ENCODE peak calls at places on chromosome 4, in ten cellular contexts. One of them, this sample, is unnamed.

GRCh38 chr4:112895785-112896184 is 153.7 kb upstream of the ANK2 start:
- DNase-seq in caudate nucleus: peak; percentile 59
- DNase-seq in cardiac muscle cell: no peak
- DNase-seq in IMR-90: no peak
- DNase-seq in right atrium auricular region: no peak
- DNase-seq in stomach: no peak
- DNase-seq in ascending aorta: no peak
- DNase-seq in GM23248: peak; percentile 59
- DNase-seq in brain microvascular endothelial cell: no peak
- DNase-seq in spleen: no peak
- DNase-seq in this sample: no peak

GRCh38 chr4:89254847-89255246 is 52.8 kb downstream of the GPRIN3 start:
- DNase-seq in caudate nucleus: no peak
- DNase-seq in cardiac muscle cell: peak; percentile 41
- DNase-seq in IMR-90: peak; percentile 7
- DNase-seq in right atrium auricular region: no peak
- DNase-seq in stomach: peak; percentile 40
- DNase-seq in ascending aorta: no peak
- DNase-seq in GM23248: peak; percentile 57
- DNase-seq in brain microvascular endothelial cell: no peak
- DNase-seq in spleen: no peak
- DNase-seq in this sample: no peak

GRCh38 chr4:100431416-100431815 is 86.4 kb downstream of the EMCN start:
- DNase-seq in caudate nucleus: no peak
- DNase-seq in cardiac muscle cell: no peak
- DNase-seq in IMR-90: no peak
- DNase-seq in right atrium auricular region: no peak
- DNase-seq in stomach: no peak
- DNase-seq in ascending aorta: no peak
- DNase-seq in GM23248: no peak
- DNase-seq in brain microvascular endothelial cell: no peak
- DNase-seq in spleen: no peak
- DNase-seq in this sample: no peak

GRCh38 chr4:29717658-29718057 is 1002.5 kb upstream of the PCDH7 start:
- DNase-seq in caudate nucleus: no peak
- DNase-seq in cardiac muscle cell: no peak
- DNase-seq in IMR-90: peak; percentile 23
- DNase-seq in right atrium auricular region: no peak
- DNase-seq in stomach: no peak
- DNase-seq in ascending aorta: no peak
- DNase-seq in GM23248: no peak
- DNase-seq in brain microvascular endothelial cell: no peak
- DNase-seq in spleen: no peak
- DNase-seq in this sample: no peak

GRCh38 chr4:24831637-24832036 is 36.3 kb downstream of the SOD3 start:
- DNase-seq in caudate nucleus: no peak
- DNase-seq in cardiac muscle cell: no peak
- DNase-seq in IMR-90: no peak
- DNase-seq in right atrium auricular region: no peak
- DNase-seq in stomach: no peak
- DNase-seq in ascending aorta: no peak
- DNase-seq in GM23248: no peak
- DNase-seq in brain microvascular endothelial cell: no peak
- DNase-seq in spleen: no peak
- DNase-seq in this sample: no peak

GRCh38 chr4:38188631-38189101 is 228.5 kb downstream of the PTTG2 start:
- DNase-seq in caudate nucleus: no peak
- DNase-seq in cardiac muscle cell: no peak
- DNase-seq in IMR-90: no peak
- DNase-seq in right atrium auricular region: no peak
- DNase-seq in stomach: peak; percentile 64
- DNase-seq in ascending aorta: no peak
- DNase-seq in GM23248: peak; percentile 29
- DNase-seq in brain microvascular endothelial cell: no peak
- DNase-seq in spleen: no peak
- DNase-seq in this sample: no peak

GRCh38 chr4:59161249-59161648 is 2038.9 kb upstream of the ADGRL3 start:
- DNase-seq in caudate nucleus: no peak
- DNase-seq in cardiac muscle cell: no peak
- DNase-seq in IMR-90: no peak
- DNase-seq in right atrium auricular region: no peak
- DNase-seq in stomach: no peak
- DNase-seq in ascending aorta: no peak
- DNase-seq in GM23248: no peak
- DNase-seq in brain microvascular endothelial cell: no peak
- DNase-seq in spleen: no peak
- DNase-seq in this sample: no peak

GRCh38 chr4:186074189-186074588 is 5.2 kb downstream of the TLR3 start:
- DNase-seq in caudate nucleus: no peak
- DNase-seq in cardiac muscle cell: peak; percentile 32
- DNase-seq in IMR-90: no peak
- DNase-seq in right atrium auricular region: no peak
- DNase-seq in stomach: no peak
- DNase-seq in ascending aorta: no peak
- DNase-seq in GM23248: no peak
- DNase-seq in brain microvascular endothelial cell: no peak
- DNase-seq in spleen: peak; percentile 73
- DNase-seq in this sample: no peak

GRCh38 chr4:26887143-26887542 is 26.5 kb downstream of the STIM2 start:
- DNase-seq in caudate nucleus: no peak
- DNase-seq in cardiac muscle cell: no peak
- DNase-seq in IMR-90: no peak
- DNase-seq in right atrium auricular region: no peak
- DNase-seq in stomach: no peak
- DNase-seq in ascending aorta: no peak
- DNase-seq in GM23248: no peak
- DNase-seq in brain microvascular endothelial cell: no peak
- DNase-seq in spleen: no peak
- DNase-seq in this sample: no peak

GRCh38 chr4:10163296-10163695 is 46.7 kb upstream of the WDR1 start:
- DNase-seq in caudate nucleus: no peak
- DNase-seq in cardiac muscle cell: no peak
- DNase-seq in IMR-90: no peak
- DNase-seq in right atrium auricular region: no peak
- DNase-seq in stomach: no peak
- DNase-seq in ascending aorta: no peak
- DNase-seq in GM23248: no peak
- DNase-seq in brain microvascular endothelial cell: no peak
- DNase-seq in spleen: no peak
- DNase-seq in this sample: no peak

GRCh38 chr4:24664956-24665355 is 80.6 kb upstream of the DHX15 start:
- DNase-seq in caudate nucleus: peak; percentile 78
- DNase-seq in cardiac muscle cell: no peak
- DNase-seq in IMR-90: peak; percentile 55
- DNase-seq in right atrium auricular region: no peak
- DNase-seq in stomach: no peak
- DNase-seq in ascending aorta: no peak
- DNase-seq in GM23248: peak; percentile 56
- DNase-seq in brain microvascular endothelial cell: no peak
- DNase-seq in spleen: no peak
- DNase-seq in this sample: peak; percentile 61

GRCh38 chr4:187124311-187124710 is 400.7 kb upstream of the FAT1 start:
- DNase-seq in caudate nucleus: no peak
- DNase-seq in cardiac muscle cell: no peak
- DNase-seq in IMR-90: no peak
- DNase-seq in right atrium auricular region: no peak
- DNase-seq in stomach: no peak
- DNase-seq in ascending aorta: no peak
- DNase-seq in GM23248: no peak
- DNase-seq in brain microvascular endothelial cell: no peak
- DNase-seq in spleen: no peak
- DNase-seq in this sample: no peak

GRCh38 chr4:119025916-119026661 is 109.5 kb upstream of the MYOZ2 start:
- DNase-seq in caudate nucleus: no peak
- DNase-seq in cardiac muscle cell: no peak
- DNase-seq in IMR-90: peak; percentile 93
- DNase-seq in right atrium auricular region: peak; percentile 78
- DNase-seq in stomach: no peak
- DNase-seq in ascending aorta: peak; percentile 87
- DNase-seq in GM23248: peak; percentile 91
- DNase-seq in brain microvascular endothelial cell: peak; percentile 78
- DNase-seq in spleen: no peak
- DNase-seq in this sample: no peak

GRCh38 chr4:135418353-135418752 is 1216.8 kb upstream of the PABPC4L start:
- DNase-seq in caudate nucleus: no peak
- DNase-seq in cardiac muscle cell: no peak
- DNase-seq in IMR-90: peak; percentile 29
- DNase-seq in right atrium auricular region: no peak
- DNase-seq in stomach: no peak
- DNase-seq in ascending aorta: no peak
- DNase-seq in GM23248: no peak
- DNase-seq in brain microvascular endothelial cell: peak; percentile 8
- DNase-seq in spleen: no peak
- DNase-seq in this sample: no peak

GRCh38 chr4:164551713-164552040 is 202.3 kb upstream of the SMIM31 start:
- DNase-seq in caudate nucleus: no peak
- DNase-seq in cardiac muscle cell: no peak
- DNase-seq in IMR-90: no peak
- DNase-seq in right atrium auricular region: no peak
- DNase-seq in stomach: no peak
- DNase-seq in ascending aorta: no peak
- DNase-seq in GM23248: no peak
- DNase-seq in brain microvascular endothelial cell: no peak
- DNase-seq in spleen: no peak
- DNase-seq in this sample: no peak

DNA sequence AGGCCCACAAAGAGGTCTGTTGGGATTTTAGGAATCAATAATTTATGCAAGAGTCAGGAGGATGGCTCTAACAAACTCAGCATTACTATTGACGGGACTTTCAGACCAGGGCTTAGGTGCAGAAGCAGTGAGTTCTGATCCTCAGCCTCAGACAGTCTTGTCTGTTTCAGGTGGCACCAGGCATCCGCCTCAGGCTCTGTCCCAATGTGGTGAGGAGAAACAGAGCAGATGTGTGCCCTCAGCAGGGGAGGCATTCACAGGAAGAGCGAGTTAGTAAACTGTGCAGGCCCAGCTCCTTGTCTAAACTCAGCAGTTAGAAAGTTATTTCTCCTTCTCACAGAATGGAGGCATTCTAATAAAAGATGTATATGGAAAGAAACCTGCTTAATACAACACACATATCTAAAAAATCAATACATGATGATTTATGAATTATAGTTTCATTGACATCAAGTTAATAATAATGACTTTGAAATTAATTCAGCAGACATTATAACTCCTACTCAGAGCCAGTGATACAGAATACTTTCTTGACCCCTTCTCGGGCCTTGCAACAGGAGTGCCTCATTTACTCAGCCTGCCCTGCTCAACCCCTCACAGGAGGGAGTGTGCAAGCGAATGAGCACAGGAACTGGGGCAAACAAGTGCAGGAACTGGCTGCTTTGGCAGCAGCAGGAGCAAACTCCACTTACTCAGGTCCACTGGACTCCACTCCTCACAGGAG is 202.8 kb upstream of the SMIM31 start:
- DNase-seq in caudate nucleus: no peak
- DNase-seq in cardiac muscle cell: no peak
- DNase-seq in IMR-90: no peak
- DNase-seq in right atrium auricular region: no peak
- DNase-seq in stomach: no peak
- DNase-seq in ascending aorta: no peak
- DNase-seq in GM23248: no peak
- DNase-seq in brain microvascular endothelial cell: no peak
- DNase-seq in spleen: no peak
- DNase-seq in this sample: no peak
- H3K27ac ChIP-seq in caudate nucleus: no peak overlapping the region
- H3K27ac ChIP-seq in cardiac muscle cell: no peak overlapping the region
- H3K27ac ChIP-seq in IMR-90: no peak overlapping the region
- H3K27ac ChIP-seq in right atrium auricular region: no peak overlapping the region
- H3K27ac ChIP-seq in stomach: no peak overlapping the region
- H3K27ac ChIP-seq in ascending aorta: no peak overlapping the region
- H3K27ac ChIP-seq in GM23248: no peak overlapping the region
- H3K27ac ChIP-seq in brain microvascular endothelial cell: no peak overlapping the region
- H3K27ac ChIP-seq in spleen: no peak overlapping the region
- H3K27ac ChIP-seq in this sample: no peak overlapping the region

DNA sequence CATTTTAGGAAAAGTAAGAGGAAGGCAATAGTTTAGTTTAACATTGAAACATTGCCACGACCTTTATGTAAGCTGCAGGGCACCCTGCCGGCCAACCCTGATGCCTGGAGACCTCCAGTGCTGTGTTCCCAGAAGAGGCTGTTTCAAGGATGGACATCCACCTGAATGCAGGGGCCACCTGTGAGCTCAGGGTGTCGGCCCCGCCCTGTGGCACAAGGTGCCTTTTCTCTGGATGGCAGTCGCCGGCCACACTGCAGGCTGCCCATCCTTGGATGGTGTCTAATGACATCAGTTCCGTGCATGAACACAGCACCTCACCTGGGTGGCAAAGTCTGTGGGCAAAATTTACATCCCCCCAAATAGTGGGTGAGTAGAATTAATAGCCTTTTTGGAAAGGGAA is 180.0 kb downstream of the AFAP1 start:
- DNase-seq in caudate nucleus: no peak
- DNase-seq in cardiac muscle cell: no peak
- DNase-seq in IMR-90: no peak
- DNase-seq in right atrium auricular region: no peak
- DNase-seq in stomach: no peak
- DNase-seq in ascending aorta: no peak
- DNase-seq in GM23248: no peak
- DNase-seq in brain microvascular endothelial cell: no peak
- DNase-seq in spleen: peak; percentile 79
- DNase-seq in this sample: no peak
- H3K27ac ChIP-seq in caudate nucleus: no peak overlapping the region
- H3K27ac ChIP-seq in cardiac muscle cell: no peak overlapping the region
- H3K27ac ChIP-seq in IMR-90: no peak overlapping the region
- H3K27ac ChIP-seq in right atrium auricular region: no peak overlapping the region
- H3K27ac ChIP-seq in stomach: no peak overlapping the region
- H3K27ac ChIP-seq in ascending aorta: no peak overlapping the region
- H3K27ac ChIP-seq in GM23248: no peak overlapping the region
- H3K27ac ChIP-seq in brain microvascular endothelial cell: no peak overlapping the region
- H3K27ac ChIP-seq in spleen: no peak overlapping the region
- H3K27ac ChIP-seq in this sample: no peak overlapping the region

DNA sequence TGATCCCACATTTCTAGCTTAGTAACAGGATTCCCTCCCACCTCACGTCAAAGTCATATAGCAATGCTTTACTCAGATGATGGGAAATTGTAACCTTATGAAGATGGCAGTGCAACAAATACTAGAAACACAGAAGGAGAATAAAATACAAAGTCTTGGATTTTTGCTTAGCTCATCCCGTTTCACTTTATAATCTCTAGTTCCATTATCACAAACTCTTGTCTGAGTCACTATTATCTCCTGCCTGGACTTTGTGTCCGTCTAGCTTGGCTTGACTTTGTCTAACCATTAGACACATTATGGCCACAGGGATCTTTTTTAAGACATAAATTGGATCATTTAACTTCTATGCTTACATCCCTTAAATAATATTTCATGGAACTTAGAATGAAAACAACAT is 127.1 kb upstream of the GABRG1 start:
- DNase-seq in caudate nucleus: no peak
- DNase-seq in cardiac muscle cell: no peak
- DNase-seq in IMR-90: no peak
- DNase-seq in right atrium auricular region: no peak
- DNase-seq in stomach: no peak
- DNase-seq in ascending aorta: no peak
- DNase-seq in GM23248: no peak
- DNase-seq in brain microvascular endothelial cell: no peak
- DNase-seq in spleen: no peak
- DNase-seq in this sample: no peak
- H3K27ac ChIP-seq in caudate nucleus: no peak overlapping the region
- H3K27ac ChIP-seq in cardiac muscle cell: no peak overlapping the region
- H3K27ac ChIP-seq in IMR-90: no peak overlapping the region
- H3K27ac ChIP-seq in right atrium auricular region: no peak overlapping the region
- H3K27ac ChIP-seq in stomach: no peak overlapping the region
- H3K27ac ChIP-seq in ascending aorta: no peak overlapping the region
- H3K27ac ChIP-seq in GM23248: no peak overlapping the region
- H3K27ac ChIP-seq in brain microvascular endothelial cell: no peak overlapping the region
- H3K27ac ChIP-seq in spleen: no peak overlapping the region
- H3K27ac ChIP-seq in this sample: no peak overlapping the region

GRCh38 chr4:70670332-70671014 is 4.2 kb upstream of the JCHAIN start:
- DNase-seq in caudate nucleus: no peak
- DNase-seq in cardiac muscle cell: no peak
- DNase-seq in IMR-90: peak; percentile 75
- DNase-seq in right atrium auricular region: no peak
- DNase-seq in stomach: no peak
- DNase-seq in ascending aorta: no peak
- DNase-seq in GM23248: peak; percentile 85
- DNase-seq in brain microvascular endothelial cell: no peak
- DNase-seq in spleen: no peak
- DNase-seq in this sample: no peak
- H3K27ac ChIP-seq in caudate nucleus: no peak overlapping the region
- H3K27ac ChIP-seq in cardiac muscle cell: no peak overlapping the region
- H3K27ac ChIP-seq in IMR-90: no peak overlapping the region
- H3K27ac ChIP-seq in right atrium auricular region: no peak overlapping the region
- H3K27ac ChIP-seq in stomach: no peak overlapping the region
- H3K27ac ChIP-seq in ascending aorta: no peak overlapping the region
- H3K27ac ChIP-seq in GM23248: no peak overlapping the region
- H3K27ac ChIP-seq in brain microvascular endothelial cell: no peak overlapping the region
- H3K27ac ChIP-seq in spleen: no peak overlapping the region
- H3K27ac ChIP-seq in this sample: no peak overlapping the region

This sample was measured in substantia nigra.